ENCODE peak calls at places on chromosome 1, in six cellular contexts. W is fibroblast of lung, U is OCI-LY7, X is stomach, L is RWPE1, S is lower leg skin. T is an unnamed sample.

GRCh38 chr1:228695015-228695955 is 40.0 kb upstream of the RHOU start:
- DNase-seq in W (no peak), U (no peak), X (no peak), L (peak), S (no peak), T (no peak)

GRCh38 chr1:206581571-206581981 is 30.7 kb downstream of the EIF2D start:
- DNase-seq in W (no peak), U (no peak), X (no peak), L (no peak), S (no peak), T (no peak)

GRCh38 chr1:36864182-36865079 is 169.9 kb downstream of the GRIK3 start:
- DNase-seq in W (no peak), U (peak), X (no peak), L (no peak), S (no peak), T (peak)

GRCh38 chr1:228289239-228289849 is 81.5 kb downstream of the OBSCN start:
- DNase-seq in W (no peak), U (no peak), X (no peak), L (no peak), S (no peak), T (no peak)

GRCh38 chr1:117959364-117959763 is 29.8 kb downstream of the WDR3 start:
- DNase-seq in W (no peak), U (no peak), X (no peak), L (no peak), S (no peak), T (no peak)

GRCh38 chr1:150777544-150777943 is 12.0 kb upstream of the CTSS start:
- DNase-seq in W (no peak), U (no peak), X (no peak), L (no peak), S (no peak), T (no peak)

GRCh38 chr1:4684142-4684541 is 29.7 kb downstream of the AJAP1 start:
- DNase-seq in W (no peak), U (no peak), X (no peak), L (no peak), S (no peak), T (no peak)

GRCh38 chr1:32337855-32338636 is 2.0 kb upstream of the MARCKSL1 start:
- DNase-seq in W (no peak), U (no peak), X (peak), L (no peak), S (no peak), T (peak)

GRCh38 chr1:214570442-214570841 is 19.0 kb upstream of the PTPN14 start:
- DNase-seq in W (peak), U (no peak), X (no peak), L (no peak), S (no peak), T (no peak)

GRCh38 chr1:72435025-72435424 is 152.7 kb upstream of the NEGR1 start:
- DNase-seq in W (no peak), U (no peak), X (no peak), L (no peak), S (no peak), T (no peak)

GRCh38 chr1:75725861-75726361 is 1.4 kb downstream of the ACADM start:
- DNase-seq in W (peak), U (peak), X (peak), L (no peak), S (no peak), T (peak)

GRCh38 chr1:2268285-2269056 is 40.4 kb downstream of the SKI start:
- DNase-seq in W (no peak), U (no peak), X (no peak), L (no peak), S (no peak), T (no peak)

GRCh38 chr1:226220473-226221189 is 2.8 kb upstream of the MIXL1 start:
- DNase-seq in W (no peak), U (no peak), X (no peak), L (no peak), S (no peak), T (no peak)

GRCh38 chr1:61120998-61121397 is 38.6 kb downstream of the NFIA start:
- DNase-seq in W (peak), U (no peak), X (no peak), L (no peak), S (no peak), T (no peak)

GRCh38 chr1:11550664-11551283 is 71.8 kb downstream of the DISP3 start:
- DNase-seq in W (peak), U (peak), X (peak), L (peak), S (no peak), T (peak)

GRCh38 chr1:30738040-30738441 is 14.7 kb upstream of the MATN1 start:
- DNase-seq in W (no peak), U (no peak), X (no peak), L (no peak), S (no peak), T (no peak)

GRCh38 chr1:25566730-25567341 is 23.4 kb downstream of the LDLRAP1 start:
- DNase-seq in W (peak), U (peak), X (no peak), L (no peak), S (no peak), T (no peak)

GRCh38 chr1:37890378-37891014 is 31.1 kb upstream of the MTF1 start:
- DNase-seq in W (peak), U (peak), X (no peak), L (peak), S (no peak), T (peak)

DNA sequence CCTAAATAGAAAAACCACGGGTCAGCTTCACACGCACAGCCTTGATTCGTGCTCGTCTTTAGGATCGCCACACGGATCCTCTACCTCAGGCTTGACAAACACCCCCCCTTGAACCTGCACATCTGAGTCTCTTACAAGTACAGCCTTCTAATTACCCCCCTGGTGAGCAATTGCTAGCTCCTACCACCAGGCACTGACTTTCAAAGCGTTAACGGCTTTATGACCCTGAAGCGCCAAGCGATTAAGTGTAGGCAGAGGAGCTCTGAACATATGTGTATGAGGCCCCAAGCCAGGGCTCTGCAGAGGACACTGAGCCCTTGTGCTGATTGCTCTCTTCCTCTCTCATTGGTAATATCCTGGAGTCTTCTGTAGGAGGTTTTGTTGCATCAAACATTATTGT is 55.7 kb upstream of the EPHA8 start:
- DNase-seq in W (no peak), U (no peak), X (no peak), L (no peak), S (no peak), T (no peak)
- TF ChIP-seq CTCF in W (no peak), U (no peak), X (no peak), L (no peak), S (no peak), T (no peak)

GRCh38 chr1:165153182-165153581 is 203.3 kb downstream of the LMX1A start:
- DNase-seq in W (no peak), U (no peak), X (no peak), L (no peak), S (no peak), T (no peak)

GRCh38 chr1:165147799-165148198 is 208.7 kb downstream of the LMX1A start:
- DNase-seq in W (no peak), U (no peak), X (no peak), L (no peak), S (no peak), T (no peak)

GRCh38 chr1:165152109-165152508 is 204.4 kb downstream of the LMX1A start:
- DNase-seq in W (no peak), U (no peak), X (no peak), L (no peak), S (no peak), T (no peak)

DNA sequence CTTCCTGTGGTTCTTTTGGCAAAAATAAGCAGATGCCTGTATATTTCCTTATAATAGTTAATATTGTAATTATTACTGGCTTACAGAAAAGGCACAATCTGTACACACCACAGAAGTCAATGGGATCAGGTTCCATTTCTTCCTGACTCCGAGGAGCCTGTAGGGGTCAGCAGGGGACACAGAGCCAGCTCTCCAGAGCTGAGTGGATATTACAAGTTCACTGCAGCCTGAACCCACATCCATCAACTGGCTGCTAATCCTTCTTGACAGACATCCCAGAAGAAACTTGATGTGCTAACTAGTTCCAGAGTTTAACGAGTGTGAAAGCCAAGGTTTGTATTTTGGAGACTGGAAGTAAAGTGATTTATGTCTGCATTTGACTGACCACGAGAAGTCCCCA is 203.8 kb downstream of the LMX1A start:
- DNase-seq in W (no peak), U (no peak), X (no peak), L (no peak), S (no peak), T (peak)
- TF ChIP-seq CTCF in W (no peak), U (no peak), X (no peak), L (no peak), S (no peak), T (no peak)

DNA sequence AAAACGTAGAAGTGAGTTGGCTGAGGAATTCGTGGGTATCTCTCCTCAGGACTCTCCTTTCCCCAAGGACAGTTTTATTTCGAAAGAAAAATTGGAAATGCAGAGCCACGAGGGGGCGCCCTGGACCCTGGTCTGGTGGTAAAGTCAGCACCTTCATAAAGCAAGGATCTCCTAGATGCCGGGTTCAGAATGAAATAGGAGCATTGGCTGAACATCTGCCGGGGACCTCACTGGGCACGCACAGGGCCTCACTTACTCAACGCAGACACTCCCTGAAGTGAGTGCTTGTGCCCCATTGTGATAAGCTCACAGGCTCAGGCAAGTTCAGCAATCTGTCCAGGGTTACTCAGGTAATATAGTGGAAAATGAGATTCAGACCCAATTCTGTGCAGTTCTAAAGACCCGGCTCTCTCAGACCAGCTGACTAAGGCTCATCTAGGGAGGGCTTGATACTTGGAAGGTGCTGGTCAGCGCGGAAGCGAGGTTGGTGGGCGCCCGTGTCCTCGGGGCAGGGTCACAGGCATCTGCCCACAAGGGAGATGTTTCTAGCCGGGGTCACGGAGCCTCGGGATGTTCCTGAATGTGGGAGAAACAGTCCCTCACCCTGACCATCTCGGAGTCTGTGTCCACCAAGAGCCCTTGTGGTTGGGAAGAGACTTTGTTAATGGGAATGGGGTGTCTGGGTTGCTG is 55.7 kb upstream of the ETV3 start:
- DNase-seq in W (peak), U (peak), X (peak), L (peak), S (no peak), T (peak)
- TF ChIP-seq CTCF in W (peak), U (peak), X (no peak), L (peak), S (no peak), T (peak)

GRCh38 chr1:198275598-198275997 is 118.8 kb downstream of the NEK7 start:
- DNase-seq in W (peak), U (no peak), X (no peak), L (no peak), S (no peak), T (no peak)
- TF ChIP-seq CTCF in W (peak), U (peak), X (no peak), L (no peak), S (no peak), T (no peak)